ENCODE peak calls at places on chromosomes 3 and 15, in six cellular contexts. U is prostate gland, F is HCT116, P is transverse colon, K is Panc1, I is SK-N-SH. A is an unnamed sample.

GRCh38 chr3:133277813-133278212 is 122.0 kb upstream of the BFSP2 start:
- DNase-seq in F (no peak), U (no peak), I (no peak), K (no peak), P (no peak), A (no peak)

GRCh38 chr3:111810909-111811308 is 48.2 kb upstream of the PHLDB2 start:
- DNase-seq in U (no peak), P (no peak), F (peak), I (no peak), K (no peak), A (no peak)

GRCh38 chr3:172161959-172162358 is 122.6 kb downstream of the FNDC3B start:
- DNase-seq in K (no peak), F (no peak), U (no peak), P (no peak), I (no peak), A (no peak)

GRCh38 chr15:74840851-74841760 is 1.9 kb downstream of the ULK3 start:
- DNase-seq in K (no peak), I (no peak), U (no peak), P (no peak), F (no peak), A (no peak)

GRCh38 chr3:40930131-40930538 is 269.2 kb upstream of the CTNNB1 start:
- DNase-seq in K (no peak), U (no peak), I (no peak), P (no peak), F (no peak), A (no peak)

GRCh38 chr15:65829150-65829764 is 37.2 kb upstream of the DENND4A start:
- DNase-seq in U (no peak), P (no peak), K (no peak), I (peak), F (peak), A (no peak)

GRCh38 chr3:65412591-65412990 is 626.1 kb downstream of the MAGI1 start:
- DNase-seq in I (no peak), U (peak), K (no peak), F (no peak), P (peak), A (no peak)

GRCh38 chr15:67124911-67125588 is 59.6 kb downstream of the SMAD3 start:
- DNase-seq in U (no peak), F (peak), P (no peak), I (no peak), K (no peak), A (no peak)

GRCh38 chr15:96448923-96449322 is 118.4 kb downstream of the NR2F2 start:
- DNase-seq in F (no peak), P (no peak), I (no peak), U (no peak), K (no peak), A (no peak)

GRCh38 chr3:154987846-154988245 is 92.3 kb upstream of the MME start:
- DNase-seq in P (no peak), K (no peak), F (no peak), I (no peak), U (no peak), A (no peak)

GRCh38 chr3:12424635-12425319 is 59.5 kb upstream of the TSEN2 start:
- DNase-seq in F (no peak), K (no peak), I (peak), U (no peak), P (no peak), A (no peak)

GRCh38 chr3:125148836-125149235 is 63.7 kb downstream of the SLC12A8 start:
- DNase-seq in K (no peak), U (no peak), I (no peak), P (peak), F (no peak), A (no peak)

GRCh38 chr15:40104296-40104864 is 4.3 kb downstream of the BMF start:
- DNase-seq in I (no peak), K (no peak), F (no peak), U (no peak), P (no peak), A (no peak)

GRCh38 chr3:66534304-66534703 is 33.5 kb upstream of the LRIG1 start:
- DNase-seq in I (no peak), P (no peak), K (no peak), U (no peak), F (no peak), A (no peak)

GRCh38 chr15:65795663-65796201 is 3.6 kb upstream of the DENND4A start:
- DNase-seq in I (no peak), U (no peak), K (no peak), F (no peak), P (no peak), A (no peak)

GRCh38 chr3:30696901-30697300 is 90.5 kb downstream of the TGFBR2 start:
- DNase-seq in K (no peak), U (no peak), P (no peak), F (no peak), I (no peak), A (no peak)

GRCh38 chr3:126446301-126446700 is 29.4 kb downstream of the ZXDC start:
- DNase-seq in K (no peak), U (no peak), I (no peak), P (no peak), F (no peak), A (peak)

GRCh38 chr3:147447224-147447623 is 38.1 kb downstream of the ZIC1 start:
- DNase-seq in U (no peak), K (no peak), P (no peak), F (no peak), I (no peak), A (no peak)
- TF ChIP-seq POLR2AphosphoS5 in U (no peak), K (no peak), P (no peak), F (no peak), I (no peak), A (no peak)

DNA sequence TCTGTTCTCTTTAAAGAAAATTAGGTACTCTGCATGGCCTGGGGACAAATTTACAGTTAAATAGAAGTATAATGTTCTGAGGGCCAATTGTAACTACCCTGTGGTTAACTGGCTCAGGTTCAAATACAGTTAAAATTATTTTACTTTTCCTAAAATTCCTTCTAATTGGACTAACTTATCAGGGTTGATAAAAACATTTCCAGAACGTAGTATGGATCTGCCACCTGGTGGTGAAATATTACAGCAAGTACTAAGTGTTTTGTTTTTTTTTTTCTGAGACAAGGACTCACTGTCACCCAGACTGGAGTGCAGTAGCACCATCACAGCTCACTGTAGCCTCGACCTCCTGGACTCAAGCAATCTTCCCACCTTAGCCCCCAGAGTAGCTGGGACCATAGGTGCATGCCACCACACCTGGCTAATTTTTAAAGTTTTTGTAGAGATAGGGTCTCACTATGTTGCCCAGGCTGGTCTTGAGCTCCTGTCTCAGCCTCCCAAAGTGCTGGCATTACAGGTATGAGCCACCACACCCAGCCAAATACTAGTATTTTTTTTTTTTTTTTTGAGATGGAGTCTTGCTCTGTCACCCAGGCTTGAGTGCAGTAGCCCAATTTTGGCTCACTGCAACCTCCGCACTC is 29.2 kb downstream of the NEO1 start:
- DNase-seq in F (peak), I (peak), P (no peak), U (peak), K (peak), A (no peak)
- TF ChIP-seq CTCF in F (peak), I (peak), P (peak), U (peak), K (peak), A (peak)

GRCh38 chr3:39150803-39151631 is 2.4 kb downstream of the CSRNP1 start:
- DNase-seq in K (no peak), U (peak), F (no peak), I (peak), P (peak), A (no peak)
- TF ChIP-seq POLR2AphosphoS5 in K (no peak), U (no peak), F (peak), I (peak), P (peak), A (peak)

GRCh38 chr15:88191806-88192165 is 64.8 kb downstream of the NTRK3 start:
- DNase-seq in U (no peak), I (no peak), F (no peak), P (no peak), K (no peak), A (no peak)

GRCh38 chr15:88194162-88194561 is 62.4 kb downstream of the NTRK3 start:
- DNase-seq in P (no peak), I (no peak), K (no peak), F (no peak), U (no peak), A (no peak)

GRCh38 chr15:88196961-88197360 is 59.6 kb downstream of the NTRK3 start:
- DNase-seq in I (no peak), U (no peak), K (no peak), F (no peak), P (no peak), A (no peak)

DNA sequence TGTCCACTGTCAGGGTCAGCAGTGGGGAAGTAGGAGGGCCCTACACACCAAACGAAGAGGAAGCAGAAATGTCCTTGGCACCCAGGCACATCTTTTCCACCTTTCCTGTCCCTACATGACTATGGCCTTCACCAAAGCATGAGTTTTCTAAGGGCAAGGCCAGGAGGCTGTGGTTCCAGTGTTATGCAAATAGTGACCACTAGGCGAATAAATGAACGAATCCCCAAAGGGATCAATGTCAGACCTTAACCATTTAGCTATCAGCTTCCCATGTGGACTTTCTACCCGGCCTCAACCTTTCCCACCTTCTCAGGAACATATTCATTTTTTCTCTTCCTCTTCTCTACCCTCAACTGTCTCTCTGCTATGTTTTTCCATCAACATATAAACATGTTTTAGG is 63.1 kb downstream of the NTRK3 start:
- DNase-seq in F (no peak), I (no peak), P (no peak), K (no peak), U (no peak), A (no peak)
- TF ChIP-seq CTCF in F (peak), I (no peak), P (no peak), K (no peak), U (no peak), A (no peak)

GRCh38 chr3:23996058-23996457 is 51.0 kb downstream of the NR1D2 start:
- DNase-seq in I (no peak), F (no peak), U (no peak), K (no peak), P (no peak), A (no peak)

GRCh38 chr3:23994247-23994574 is 49.1 kb downstream of the NR1D2 start:
- DNase-seq in I (no peak), U (no peak), K (no peak), F (no peak), P (no peak), A (no peak)

GRCh38 chr3:23991236-23992050 is 46.4 kb downstream of the NR1D2 start:
- DNase-seq in F (no peak), U (no peak), I (peak), K (no peak), P (no peak), A (no peak)

GRCh38 chr3:23992051-23992628 is 47.1 kb downstream of the NR1D2 start:
- DNase-seq in U (no peak), P (no peak), K (no peak), F (no peak), I (peak), A (no peak)

GRCh38 chr3:23993556-23994246 is 48.6 kb downstream of the NR1D2 start:
- DNase-seq in P (no peak), I (peak), U (no peak), F (no peak), K (no peak), A (no peak)
- TF ChIP-seq POLR2AphosphoS5 in P (no peak), I (no peak), U (no peak), F (no peak), K (no peak), A (no peak)

GRCh38 chr15:33580526-33580925 is 269.8 kb downstream of the RYR3 start:
- DNase-seq in P (no peak), I (no peak), K (no peak), U (no peak), F (no peak), A (no peak)
- TF ChIP-seq CTCF in P (no peak), I (no peak), K (no peak), U (no peak), F (no peak), A (no peak)

DNA sequence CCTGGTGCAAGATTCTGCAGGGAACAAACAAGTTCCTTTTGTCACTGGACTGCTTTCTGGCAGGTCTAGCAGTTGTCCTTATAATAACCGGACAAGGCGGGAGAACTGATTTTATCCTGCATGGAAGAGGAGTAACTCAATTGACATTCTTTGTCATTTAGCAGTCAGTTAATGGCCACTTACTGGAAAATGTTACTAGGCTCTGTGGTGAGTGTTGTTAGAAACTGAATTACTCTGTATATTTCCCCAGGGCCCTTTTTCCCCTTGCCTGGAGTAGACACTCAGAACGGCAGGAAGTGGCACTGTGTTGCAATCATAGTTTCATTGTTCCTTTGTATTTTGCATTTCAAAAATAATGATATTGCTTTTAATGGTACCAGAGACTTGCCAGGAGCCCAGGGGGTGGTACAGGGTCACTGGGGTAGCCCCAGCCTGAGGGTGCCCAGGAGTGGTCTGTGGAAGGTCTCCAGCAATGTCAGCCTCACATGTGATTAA is 318.6 kb upstream of the LRRFIP2 start:
- DNase-seq in U (no peak), F (no peak), K (no peak), I (peak), P (no peak), A (no peak)
- TF ChIP-seq POLR2AphosphoS5 in U (peak), F (no peak), K (no peak), I (no peak), P (no peak), A (no peak)

GRCh38 chr3:80606073-80606472 is 838.3 kb upstream of the ROBO1 start:
- DNase-seq in F (no peak), I (no peak), K (no peak), P (no peak), U (no peak), A (no peak)
- TF ChIP-seq CTCF in F (no peak), I (no peak), K (no peak), P (peak), U (no peak), A (no peak)

GRCh38 chr3:174243194-174243593 is 615.9 kb upstream of the NAALADL2 start:
- DNase-seq in U (no peak), K (no peak), I (no peak), F (no peak), P (no peak), A (no peak)
- TF ChIP-seq POLR2AphosphoS5 in U (no peak), K (no peak), I (no peak), F (no peak), P (no peak), A (no peak)